ENCODE peak calls at places on chromosomes 6 and 20, in six cellular contexts. K, C, P, E, R and Y are unnamed samples.

GRCh38 chr20:19947611-19948264 is 69.4 kb upstream of the NAA20 start:
- DNase-seq in K (no peak), C (no peak), P (no peak), E (peak), R (peak), Y (peak)

GRCh38 chr20:64114356-64114971 is 7.1 kb upstream of the NPBWR2 start:
- DNase-seq in K (no peak), C (no peak), P (no peak), E (no peak), R (no peak), Y (no peak)

GRCh38 chr6:35494161-35494563 is 2.7 kb downstream of the TEAD3 start:
- DNase-seq in K (no peak), C (no peak), P (no peak), E (no peak), R (no peak), Y (no peak)

GRCh38 chr6:146598785-146599405 is at the start of gene ADGB:
- DNase-seq in K (peak), C (no peak), P (peak), E (peak), R (no peak), Y (no peak)

GRCh38 chr6:1724124-1724523 is 114.4 kb downstream of the FOXC1 start:
- DNase-seq in K (no peak), C (no peak), P (peak), E (no peak), R (no peak), Y (no peak)

GRCh38 chr6:26172496-26172958 is 85.3 kb downstream of the HFE start:
- DNase-seq in K (no peak), C (no peak), P (no peak), E (peak), R (no peak), Y (no peak)

GRCh38 chr20:48771542-48771941 is 56.3 kb downstream of the PREX1 start:
- DNase-seq in K (no peak), C (no peak), P (no peak), E (peak), R (no peak), Y (no peak)

GRCh38 chr6:37173573-37174195 is 3.7 kb downstream of the PIM1 start:
- DNase-seq in K (no peak), C (no peak), P (no peak), E (peak), R (no peak), Y (no peak)

GRCh38 chr20:49348563-49348962 is 70.7 kb upstream of the ZNFX1 start:
- DNase-seq in K (no peak), C (no peak), P (no peak), E (no peak), R (no peak), Y (no peak)

GRCh38 chr20:35490736-35491181 is 35.4 kb downstream of the CEP250 start:
- DNase-seq in K (no peak), C (peak), P (no peak), E (no peak), R (peak), Y (peak)

GRCh38 chr20:8473459-8473858 is 341.4 kb downstream of the PLCB1 start:
- DNase-seq in K (no peak), C (no peak), P (no peak), E (no peak), R (no peak), Y (no peak)

GRCh38 chr6:150263765-150264415 is 104.9 kb upstream of the IYD start:
- DNase-seq in K (no peak), C (no peak), P (no peak), E (no peak), R (no peak), Y (no peak)

GRCh38 chr6:80638222-80639055 is 532.0 kb downstream of the BCKDHB start:
- DNase-seq in K (peak), C (no peak), P (peak), E (no peak), R (peak), Y (no peak)

GRCh38 chr6:161029195-161029809 is 37.7 kb downstream of the MAP3K4 start:
- DNase-seq in K (no peak), C (no peak), P (no peak), E (no peak), R (peak), Y (peak)

GRCh38 chr20:54195483-54196472 is 12.1 kb upstream of the PFDN4 start:
- DNase-seq in K (peak), C (no peak), P (no peak), E (peak), R (peak), Y (no peak)

GRCh38 chr20:32358632-32358882 is 426 bp downstream of the ASXL1 start:
- DNase-seq in K (no peak), C (no peak), P (no peak), E (no peak), R (no peak), Y (peak)

GRCh38 chr6:125944434-125944816 is 12.1 kb upstream of the HINT3 start:
- DNase-seq in K (peak), C (no peak), P (no peak), E (peak), R (no peak), Y (no peak)

GRCh38 chr20:9038791-9039190 is 30.1 kb upstream of the PLCB4 start:
- DNase-seq in K (no peak), C (no peak), P (no peak), E (no peak), R (no peak), Y (no peak)

GRCh38 chr20:14609328-14610221 is 272.2 kb upstream of the FLRT3 start:
- DNase-seq in K (peak), C (no peak), P (no peak), E (no peak), R (no peak), Y (no peak)

GRCh38 chr20:5074050-5074674 is 45.6 kb downstream of the PCNA start:
- DNase-seq in K (no peak), C (no peak), P (no peak), E (no peak), R (peak), Y (no peak)

GRCh38 chr6:67433124-67433523 is 1202.0 kb upstream of the ADGRB3 start:
- DNase-seq in K (no peak), C (no peak), P (no peak), E (peak), R (no peak), Y (no peak)

GRCh38 chr20:57714409-57715267 is 4.8 kb upstream of the PMEPA1 start:
- DNase-seq in K (no peak), C (no peak), P (no peak), E (no peak), R (no peak), Y (no peak)

GRCh38 chr6:167225903-167226508 is 65.1 kb upstream of the UNC93A start:
- DNase-seq in K (no peak), C (no peak), P (no peak), E (no peak), R (no peak), Y (no peak)

GRCh38 chr20:53737404-53738038 is 143.9 kb upstream of the ZNF217 start:
- DNase-seq in K (no peak), C (no peak), P (no peak), E (peak), R (no peak), Y (no peak)

GRCh38 chr20:49594143-49594928 is 26.4 kb upstream of the PTGIS start:
- DNase-seq in K (no peak), C (no peak), P (no peak), E (no peak), R (no peak), Y (no peak)

GRCh38 chr20:31496761-31497295 is 17.4 kb upstream of the HM13 start:
- DNase-seq in K (no peak), C (no peak), P (no peak), E (no peak), R (no peak), Y (no peak)

GRCh38 chr6:109760208-109760607 is 69.1 kb downstream of the FIG4 start:
- DNase-seq in K (no peak), C (no peak), P (no peak), E (no peak), R (no peak), Y (no peak)

GRCh38 chr6:30787954-30788353 is 43.6 kb upstream of the IER3 start:
- DNase-seq in K (peak), C (no peak), P (no peak), E (no peak), R (no peak), Y (no peak)

GRCh38 chr20:32483351-32484220 is 101.5 kb downstream of the NOL4L start:
- DNase-seq in K (peak), C (peak), P (no peak), E (no peak), R (no peak), Y (peak)

GRCh38 chr6:107740496-107741190 is 83.5 kb downstream of the SCML4 start:
- DNase-seq in K (no peak), C (no peak), P (no peak), E (no peak), R (no peak), Y (no peak)

GRCh38 chr6:92521553-92521952 is 897.8 kb downstream of the EPHA7 start:
- DNase-seq in K (no peak), C (no peak), P (no peak), E (no peak), R (no peak), Y (no peak)

GRCh38 chr6:131519670-131520436 is 53.2 kb upstream of the ARG1 start:
- DNase-seq in K (peak), C (peak), P (no peak), E (peak), R (no peak), Y (no peak)

GRCh38 chr6:36616888-36617521 is 22.8 kb downstream of the SRSF3 start:
- DNase-seq in K (no peak), C (no peak), P (no peak), E (no peak), R (no peak), Y (no peak)

GRCh38 chr6:152948150-152948768 is 34.6 kb downstream of the FBXO5 start:
- DNase-seq in K (peak), C (no peak), P (no peak), E (peak), R (no peak), Y (no peak)

GRCh38 chr6:89145461-89145961 is 344 bp upstream of the PM20D2 start:
- DNase-seq in K (no peak), C (peak), P (no peak), E (no peak), R (peak), Y (peak)

GRCh38 chr6:105804436-105804835 is 281.7 kb upstream of the PRDM1 start:
- DNase-seq in K (no peak), C (no peak), P (no peak), E (no peak), R (no peak), Y (no peak)

GRCh38 chr6:125868252-125868651 is 77.5 kb downstream of the NCOA7 start:
- DNase-seq in K (no peak), C (no peak), P (no peak), E (no peak), R (no peak), Y (no peak)

GRCh38 chr20:58906894-58907293 is 54.4 kb downstream of the GNAS start:
- DNase-seq in K (no peak), C (no peak), P (no peak), E (no peak), R (no peak), Y (no peak)

GRCh38 chr20:58908941-58909340 is 56.4 kb downstream of the GNAS start:
- DNase-seq in K (no peak), C (no peak), P (no peak), E (no peak), R (no peak), Y (no peak)

GRCh38 chr20:58908216-58908615 is 55.7 kb downstream of the GNAS start:
- DNase-seq in K (no peak), C (no peak), P (no peak), E (no peak), R (no peak), Y (no peak)

GRCh38 chr20:58906111-58906510 is 53.6 kb downstream of the GNAS start:
- DNase-seq in K (no peak), C (no peak), P (no peak), E (no peak), R (no peak), Y (no peak)

GRCh38 chr20:58907481-58908137 is 55.1 kb downstream of the GNAS start:
- DNase-seq in K (peak), C (peak), P (no peak), E (peak), R (peak), Y (peak)
- TF ChIP-seq POLR2A in K (no peak), C (peak), P (no peak), E (no peak), R (peak), Y (peak)

GRCh38 chr6:18053071-18053475 is 65.6 kb upstream of the KIF13A start:
- DNase-seq in K (no peak), C (no peak), P (no peak), E (no peak), R (no peak), Y (no peak)
- TF ChIP-seq TAF1 in K (no peak), C (no peak), P (no peak), E (no peak), R (no peak), Y (no peak)

GRCh38 chr20:38109657-38110524 is 55.2 kb downstream of the TGM2 start:
- DNase-seq in K (peak), C (no peak), P (no peak), E (peak), R (no peak), Y (no peak)
- TF ChIP-seq POLR2AphosphoS5 in K (no peak), C (no peak), P (no peak), E (no peak), R (no peak), Y (no peak)

DNA sequence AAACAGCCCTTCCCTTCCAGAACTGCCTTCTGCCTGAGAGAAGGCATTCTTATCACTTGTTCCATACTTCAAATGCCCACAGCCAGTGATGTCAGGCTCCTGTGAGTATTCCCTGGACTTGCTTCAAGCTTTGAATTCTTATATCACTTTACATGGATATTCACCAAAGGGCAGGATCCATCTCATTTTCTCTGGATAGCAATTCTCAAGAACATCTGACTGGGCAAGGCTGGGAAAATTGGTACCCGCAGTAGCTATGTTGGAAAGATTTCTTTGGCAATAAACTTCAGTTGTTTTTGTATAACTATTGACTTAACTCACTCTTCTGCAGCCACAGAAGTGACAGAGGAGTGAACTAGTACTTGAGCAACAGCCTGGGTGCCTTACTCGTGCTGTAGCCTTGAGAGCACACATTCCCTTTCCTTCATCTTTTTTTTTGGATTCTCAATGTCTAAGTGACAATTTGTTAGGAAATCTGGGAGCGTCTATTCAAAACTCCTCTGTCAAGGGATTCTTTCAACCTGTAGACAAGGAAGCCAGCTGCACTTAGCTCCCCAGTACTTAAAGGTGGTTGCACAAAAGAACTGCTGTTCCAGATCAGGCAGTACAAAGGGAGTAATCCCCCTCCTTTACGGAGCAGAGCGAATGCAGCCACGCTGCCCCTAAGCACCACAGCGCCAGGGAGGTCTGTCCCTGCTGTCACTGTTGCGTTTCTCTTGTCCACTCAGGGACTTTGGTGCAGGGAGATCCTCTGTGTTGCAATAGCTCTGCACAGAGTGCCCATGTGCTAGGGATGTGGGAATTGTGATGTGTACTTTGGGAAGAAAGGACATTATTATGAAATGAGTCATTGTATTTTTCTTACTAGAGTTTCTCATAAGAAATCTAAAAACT is 69.6 kb downstream of the JAG1 start:
- DNase-seq in K (peak), C (no peak), P (no peak), E (no peak), R (no peak), Y (no peak)
- TF ChIP-seq POLR2A in K (peak), C (no peak), P (no peak), E (no peak), R (no peak), Y (no peak)

GRCh38 chr20:41355598-41356203 is 10.9 kb downstream of the EMILIN3 start:
- DNase-seq in K (no peak), C (no peak), P (no peak), E (no peak), R (no peak), Y (no peak)
- TF ChIP-seq TAF1 in K (no peak), C (no peak), P (no peak), E (no peak), R (no peak), Y (no peak)

GRCh38 chr6:13814938-13815575 is 700 bp upstream of the MCUR1 start:
- DNase-seq in K (no peak), C (no peak), P (no peak), E (peak), R (no peak), Y (no peak)
- TF ChIP-seq POLR2AphosphoS5 in K (no peak), C (no peak), P (no peak), E (no peak), R (no peak), Y (no peak)

GRCh38 chr20:45405566-45406259 is 2.4 kb upstream of the DBNDD2 start:
- DNase-seq in K (no peak), C (no peak), P (no peak), E (peak), R (no peak), Y (peak)

GRCh38 chr20:45404438-45404837 is 3.7 kb upstream of the DBNDD2 start:
- DNase-seq in K (no peak), C (no peak), P (no peak), E (no peak), R (no peak), Y (no peak)

GRCh38 chr20:45407783-45408645 is at the start of gene DBNDD2:
- DNase-seq in K (no peak), C (no peak), P (no peak), E (no peak), R (no peak), Y (no peak)

GRCh38 chr20:45407067-45407745 is 883 bp upstream of the DBNDD2 start:
- DNase-seq in K (no peak), C (no peak), P (no peak), E (peak), R (no peak), Y (no peak)

GRCh38 chr20:45406260-45407066 is 1.6 kb upstream of the DBNDD2 start:
- DNase-seq in K (no peak), C (no peak), P (no peak), E (peak), R (no peak), Y (peak)
- TF ChIP-seq POLR2A in K (no peak), C (no peak), P (peak), E (peak), R (no peak), Y (no peak)

GRCh38 chr6:52846002-52846401 is 5.4 kb upstream of the GSTA5 start:
- DNase-seq in K (no peak), C (no peak), P (no peak), E (no peak), R (no peak), Y (no peak)

GRCh38 chr6:52843600-52843999 is 3.0 kb upstream of the GSTA5 start:
- DNase-seq in K (no peak), C (no peak), P (no peak), E (no peak), R (no peak), Y (no peak)

DNA sequence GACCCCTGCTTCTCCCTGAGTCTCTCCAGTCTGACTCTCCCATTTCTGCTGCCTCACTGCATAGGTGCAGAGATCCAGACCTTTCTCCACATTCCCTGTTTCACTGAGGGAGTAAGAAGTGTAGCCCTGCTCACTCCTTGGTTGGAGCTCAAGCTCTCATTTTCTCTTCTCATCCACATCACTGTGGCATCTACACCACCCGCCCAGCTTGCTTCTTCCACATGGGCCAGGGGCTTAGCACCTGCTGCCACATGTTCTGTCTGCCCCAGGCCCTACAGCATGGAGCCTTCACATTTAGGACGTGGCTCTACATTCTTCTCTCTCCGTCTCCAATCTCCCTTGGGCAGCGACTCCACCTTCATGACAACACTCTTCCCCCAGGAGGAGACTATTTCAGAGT is 8.5 kb upstream of the GSTA5 start:
- DNase-seq in K (no peak), C (no peak), P (no peak), E (no peak), R (no peak), Y (no peak)
- TF ChIP-seq TAF1 in K (no peak), C (no peak), P (no peak), E (no peak), R (no peak), Y (no peak)